ENCODE peak calls at places on chromosomes 5 and 9, in seven cellular contexts. P is Peyer's patch, A is RWPE1, N is right lobe of liver, T is heart left ventricle, C is SK-N-SH, M is Caco-2. Y is an unnamed sample.

GRCh38 chr5:20683241-20683940 is 695.4 kb upstream of the CDH18 start:
- DNase-seq in P (no peak), A (no peak), N (no peak), T (no peak), C (no peak), M (no peak), Y (no peak)

GRCh38 chr5:35229076-35230042 is 928 bp downstream of the PRLR start:
- DNase-seq in P (peak), A (peak), N (peak), T (no peak), C (peak), M (peak), Y (peak)

GRCh38 chr5:96410013-96410412 is 23.0 kb downstream of the PCSK1 start:
- DNase-seq in P (no peak), A (no peak), N (no peak), T (no peak), C (no peak), M (no peak), Y (no peak)

GRCh38 chr5:148151872-148152271 is 16.5 kb upstream of the SPINK14 start:
- DNase-seq in P (no peak), A (no peak), N (no peak), T (no peak), C (no peak), M (no peak), Y (no peak)

GRCh38 chr5:59745422-59745863 is 148.1 kb downstream of the PDE4D start:
- DNase-seq in P (peak), A (peak), N (no peak), T (peak), C (no peak), M (no peak), Y (no peak)

GRCh38 chr5:1255081-1255561 is 29.9 kb downstream of the SLC6A18 start:
- DNase-seq in P (no peak), A (no peak), N (no peak), T (no peak), C (no peak), M (no peak), Y (no peak)

GRCh38 chr9:133945977-133946753 is 46.0 kb downstream of the VAV2 start:
- DNase-seq in P (no peak), A (no peak), N (no peak), T (peak), C (no peak), M (no peak), Y (peak)

GRCh38 chr5:125411163-125412050 is 665.0 kb upstream of the ZNF608 start:
- DNase-seq in P (peak), A (peak), N (no peak), T (no peak), C (no peak), M (no peak), Y (no peak)

GRCh38 chr9:123717581-123717980 is 212.3 kb downstream of the DENND1A start:
- DNase-seq in P (no peak), A (no peak), N (no peak), T (no peak), C (no peak), M (no peak), Y (no peak)

GRCh38 chr5:88826959-88827585 is 55.9 kb downstream of the MEF2C start:
- DNase-seq in P (peak), A (no peak), N (peak), T (no peak), C (no peak), M (no peak), Y (peak)

GRCh38 chr5:105956456-105957177 is 1714.1 kb downstream of the EFNA5 start:
- DNase-seq in P (no peak), A (no peak), N (no peak), T (no peak), C (no peak), M (no peak), Y (no peak)

GRCh38 chr5:105952875-105953274 is 1717.9 kb downstream of the EFNA5 start:
- DNase-seq in P (no peak), A (no peak), N (no peak), T (no peak), C (peak), M (no peak), Y (no peak)

GRCh38 chr5:105953616-105954015 is 1717.1 kb downstream of the EFNA5 start:
- DNase-seq in P (no peak), A (no peak), N (no peak), T (no peak), C (no peak), M (no peak), Y (no peak)

GRCh38 chr5:105954341-105954740 is 1716.4 kb downstream of the EFNA5 start:
- DNase-seq in P (no peak), A (no peak), N (no peak), T (no peak), C (no peak), M (no peak), Y (no peak)
- TF ChIP-seq CTCF in P (no peak), A (no peak), N (no peak), T (no peak), C (no peak), M (no peak), Y (no peak)

GRCh38 chr5:114018178-114018577 is 343.7 kb upstream of the KCNN2 start:
- DNase-seq in P (no peak), A (no peak), N (no peak), T (no peak), C (no peak), M (no peak), Y (no peak)
- TF ChIP-seq CTCF in P (no peak), A (no peak), N (peak), T (peak), C (peak), M (peak), Y (no peak)

GRCh38 chr9:126705311-126705766 is 91.6 kb downstream of the LMX1B start:
- DNase-seq in P (peak), A (peak), N (peak), T (peak), C (peak), M (peak), Y (peak)

GRCh38 chr9:126706698-126707053 is 92.9 kb downstream of the LMX1B start:
- DNase-seq in P (no peak), A (no peak), N (no peak), T (no peak), C (no peak), M (no peak), Y (no peak)

GRCh38 chr9:126707083-126707482 is 93.4 kb downstream of the LMX1B start:
- DNase-seq in P (peak), A (no peak), N (no peak), T (no peak), C (no peak), M (no peak), Y (no peak)

GRCh38 chr9:126704157-126704941 is 90.6 kb downstream of the LMX1B start:
- DNase-seq in P (peak), A (peak), N (peak), T (peak), C (peak), M (peak), Y (no peak)

GRCh38 chr9:126705767-126706697 is 92.3 kb downstream of the LMX1B start:
- DNase-seq in P (peak), A (peak), N (peak), T (no peak), C (peak), M (peak), Y (peak)
- TF ChIP-seq CTCF in P (peak), A (peak), N (peak), T (peak), C (peak), M (peak), Y (peak)

GRCh38 chr9:581673-582497 is 259.6 kb upstream of the DMRT1 start:
- DNase-seq in P (no peak), A (no peak), N (peak), T (no peak), C (peak), M (no peak), Y (no peak)
- TF ChIP-seq CTCF in P (no peak), A (no peak), N (peak), T (no peak), C (peak), M (peak), Y (no peak)

GRCh38 chr5:142003266-142003800 is 9.5 kb downstream of the GNPDA1 start:
- DNase-seq in P (no peak), A (no peak), N (no peak), T (no peak), C (no peak), M (no peak), Y (no peak)

GRCh38 chr5:141995656-141996055 is 17.2 kb downstream of the GNPDA1 start:
- DNase-seq in P (no peak), A (no peak), N (no peak), T (no peak), C (no peak), M (no peak), Y (no peak)

GRCh38 chr5:142000176-142000575 is 12.7 kb downstream of the GNPDA1 start:
- DNase-seq in P (no peak), A (no peak), N (no peak), T (no peak), C (no peak), M (no peak), Y (no peak)

GRCh38 chr5:141997358-141998006 is 15.3 kb downstream of the GNPDA1 start:
- DNase-seq in P (no peak), A (no peak), N (no peak), T (no peak), C (no peak), M (no peak), Y (no peak)

DNA sequence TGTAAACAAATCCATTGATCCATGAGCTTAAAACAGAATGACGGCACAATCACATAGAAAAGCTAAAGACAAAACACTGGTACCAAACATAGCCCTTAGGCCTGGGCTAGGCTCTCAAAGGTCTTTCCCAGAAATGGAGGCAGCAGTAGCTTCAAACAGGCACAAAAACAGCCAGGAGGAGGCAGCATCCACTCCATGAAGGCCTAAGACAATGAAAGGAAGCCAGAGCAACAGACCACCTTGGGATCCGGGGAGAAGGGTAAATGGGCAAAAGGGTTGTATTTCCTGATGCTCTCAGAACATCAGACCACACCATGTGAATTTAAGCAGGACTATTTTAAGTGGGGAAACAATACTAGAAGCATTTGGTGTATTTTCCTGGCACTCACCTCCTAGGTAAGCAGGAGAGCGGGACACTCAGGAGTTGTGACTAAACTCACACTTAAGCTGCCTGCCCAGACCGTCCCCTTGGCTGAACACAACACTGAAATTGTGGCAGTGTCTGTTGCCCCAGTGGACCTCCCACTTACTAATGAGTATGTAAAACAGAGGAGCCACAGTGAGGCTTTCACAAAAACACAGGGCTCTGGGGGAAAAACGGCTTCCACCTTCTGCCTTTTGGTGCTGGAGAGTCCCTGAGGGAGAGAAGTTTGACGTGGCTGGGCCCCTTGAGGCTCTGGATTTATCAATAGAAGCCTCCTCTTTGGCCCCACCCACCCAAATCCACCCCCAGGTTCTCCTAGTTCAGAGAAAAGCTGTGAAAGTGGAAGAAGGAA is 11.9 kb downstream of the GNPDA1 start:
- DNase-seq in P (no peak), A (no peak), N (no peak), T (no peak), C (no peak), M (no peak), Y (no peak)
- TF ChIP-seq CTCF in P (no peak), A (no peak), N (no peak), T (no peak), C (peak), M (peak), Y (no peak)

GRCh38 chr9:38371495-38371894 is 21.0 kb upstream of the ALDH1B1 start:
- DNase-seq in P (peak), A (peak), N (peak), T (no peak), C (no peak), M (peak), Y (no peak)
- TF ChIP-seq CTCF in P (no peak), A (peak), N (peak), T (no peak), C (peak), M (peak), Y (no peak)

DNA sequence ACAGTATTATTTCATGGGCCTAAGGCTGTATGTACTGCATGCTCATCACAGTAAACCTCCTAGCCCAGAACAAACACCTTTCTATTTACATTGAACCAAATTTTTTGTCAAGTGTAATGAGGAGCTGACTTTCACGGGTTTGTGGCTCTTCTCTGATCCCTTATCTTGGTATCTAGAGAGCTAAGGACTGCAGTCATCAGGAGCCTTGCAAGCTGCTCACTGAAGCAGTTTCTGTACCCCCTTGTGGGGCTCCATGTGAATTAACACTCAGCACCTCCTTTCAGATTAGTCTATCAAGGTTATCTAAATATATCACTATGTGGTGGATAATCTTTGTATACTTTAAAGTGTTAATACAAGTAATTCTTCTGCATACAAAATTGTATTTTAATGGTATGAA is 108.2 kb downstream of the AUH start:
- DNase-seq in P (peak), A (peak), N (no peak), T (no peak), C (no peak), M (no peak), Y (no peak)
- TF ChIP-seq CTCF in P (no peak), A (no peak), N (no peak), T (no peak), C (peak), M (peak), Y (no peak)